ENCODE peak calls at places on chromosome 12, in eight cellular contexts. R, D, X, V, J, U, Q and H are unnamed samples.

GRCh38 chr12:31835276-31835882 is 106.6 kb upstream of the AMN1 start:
- DNase-seq in Q (no peak), R (no peak), V (no peak), X (no peak), J (no peak), U (no peak), D (no peak), H (no peak)

GRCh38 chr12:44405267-44405666 is 470.8 kb downstream of the NELL2 start:
- DNase-seq in V (no peak), J (no peak), R (no peak), Q (no peak), D (no peak), X (no peak), U (no peak), H (no peak)

GRCh38 chr12:59580050-59580449 is 15.8 kb upstream of the SLC16A7 start:
- DNase-seq in X (no peak), U (no peak), D (no peak), Q (no peak), V (no peak), J (no peak), R (no peak), H (no peak)

GRCh38 chr12:76636141-76636692 is 76.6 kb upstream of the OSBPL8 start:
- DNase-seq in J (no peak), V (no peak), X (no peak), D (no peak), R (no peak), Q (peak), U (peak), H (no peak)

GRCh38 chr12:115079760-115080159 is 395.8 kb upstream of the TBX3 start:
- DNase-seq in D (no peak), Q (no peak), R (no peak), J (no peak), V (no peak), U (no peak), X (no peak), H (no peak)

GRCh38 chr12:116610971-116611541 is 51.9 kb downstream of the MAP1LC3B2 start:
- DNase-seq in X (no peak), U (no peak), R (no peak), D (no peak), J (no peak), Q (no peak), V (no peak), H (no peak)

GRCh38 chr12:69502342-69503081 is 32.3 kb downstream of the FRS2 start:
- DNase-seq in X (no peak), U (peak), D (no peak), J (no peak), R (no peak), V (no peak), Q (no peak), H (no peak)

GRCh38 chr12:75807494-75807893 is 224.1 kb downstream of the PHLDA1 start:
- DNase-seq in U (no peak), Q (no peak), R (no peak), D (no peak), J (no peak), X (no peak), V (no peak), H (no peak)

GRCh38 chr12:101414533-101415119 is 7.1 kb upstream of the ARL1 start:
- DNase-seq in U (peak), V (peak), D (no peak), J (no peak), R (no peak), X (no peak), Q (peak), H (no peak)

GRCh38 chr12:52745554-52745953 is 31.6 kb downstream of the KRT76 start:
- DNase-seq in R (no peak), U (no peak), J (no peak), D (no peak), X (no peak), Q (no peak), V (no peak), H (no peak)

GRCh38 chr12:4833511-4833910 is 76.2 kb upstream of the KCNA1 start:
- DNase-seq in R (no peak), V (no peak), Q (no peak), X (no peak), J (no peak), D (no peak), U (no peak), H (no peak)

GRCh38 chr12:109885616-109886015 is 5.3 kb upstream of the GLTP start:
- DNase-seq in X (no peak), U (peak), V (no peak), Q (peak), R (no peak), D (no peak), J (no peak), H (no peak)

GRCh38 chr12:126369487-126370463 is 1304.5 kb downstream of the AACS start:
- DNase-seq in R (no peak), U (peak), D (no peak), Q (no peak), X (no peak), V (peak), J (no peak), H (no peak)

GRCh38 chr12:75585309-75585708 is 73.9 kb upstream of the KRR1 start:
- DNase-seq in V (peak), Q (peak), U (peak), D (no peak), J (no peak), R (no peak), X (no peak), H (no peak)

GRCh38 chr12:55842681-55843429 is at the start of gene MMP19:
- DNase-seq in J (no peak), D (no peak), U (peak), Q (peak), V (peak), R (no peak), X (no peak), H (no peak)

GRCh38 chr12:64733857-64734256 is 25.3 kb downstream of the GNS start:
- DNase-seq in V (no peak), J (no peak), X (no peak), R (no peak), U (no peak), D (no peak), Q (no peak), H (no peak)

GRCh38 chr12:57240926-57241555 is 9.9 kb downstream of the STAC3 start:
- DNase-seq in V (no peak), R (no peak), D (no peak), X (peak), U (no peak), J (no peak), Q (no peak), H (no peak)

GRCh38 chr12:3752096-3752709 is 706 bp downstream of the CRACR2A start:
- DNase-seq in J (peak), D (peak), X (peak), U (peak), R (peak), V (no peak), Q (no peak), H (peak)

GRCh38 chr12:52291267-52291935 is at the start of gene KRT81:
- DNase-seq in U (no peak), J (peak), R (peak), X (no peak), V (no peak), D (no peak), Q (no peak), H (peak)

GRCh38 chr12:32686340-32686739 is 7.2 kb downstream of the DNM1L start:
- DNase-seq in D (no peak), V (no peak), R (no peak), X (no peak), Q (no peak), U (no peak), J (no peak), H (no peak)

GRCh38 chr12:127399451-127399850 is 867.5 kb upstream of the TMEM132C start:
- DNase-seq in V (no peak), U (no peak), D (no peak), J (no peak), Q (no peak), X (no peak), R (no peak), H (no peak)

GRCh38 chr12:46818654-46819053 is 7.1 kb downstream of the SLC38A4 start:
- DNase-seq in Q (no peak), R (no peak), X (no peak), J (no peak), V (no peak), D (no peak), U (no peak), H (no peak)

GRCh38 chr12:122851820-122852219 is 16.6 kb downstream of the HIP1R start:
- DNase-seq in J (no peak), R (no peak), D (peak), V (peak), X (no peak), U (peak), Q (peak), H (no peak)

GRCh38 chr12:110657747-110658146 is 31.2 kb downstream of the HVCN1 start:
- DNase-seq in V (no peak), J (no peak), U (no peak), D (no peak), R (no peak), Q (no peak), X (no peak), H (no peak)

GRCh38 chr12:47930634-47931033 is 25.8 kb upstream of the VDR start:
- DNase-seq in R (no peak), Q (no peak), U (no peak), D (no peak), J (no peak), V (no peak), X (no peak), H (peak)

GRCh38 chr12:45732250-45732649 is 2.7 kb downstream of the ARID2 start:
- DNase-seq in R (no peak), J (no peak), D (no peak), X (no peak), V (no peak), Q (peak), U (peak), H (no peak)

GRCh38 chr12:106046301-106046846 is 92.4 kb downstream of the NUAK1 start:
- DNase-seq in U (no peak), D (no peak), R (no peak), Q (no peak), J (no peak), V (no peak), X (no peak), H (no peak)

DNA sequence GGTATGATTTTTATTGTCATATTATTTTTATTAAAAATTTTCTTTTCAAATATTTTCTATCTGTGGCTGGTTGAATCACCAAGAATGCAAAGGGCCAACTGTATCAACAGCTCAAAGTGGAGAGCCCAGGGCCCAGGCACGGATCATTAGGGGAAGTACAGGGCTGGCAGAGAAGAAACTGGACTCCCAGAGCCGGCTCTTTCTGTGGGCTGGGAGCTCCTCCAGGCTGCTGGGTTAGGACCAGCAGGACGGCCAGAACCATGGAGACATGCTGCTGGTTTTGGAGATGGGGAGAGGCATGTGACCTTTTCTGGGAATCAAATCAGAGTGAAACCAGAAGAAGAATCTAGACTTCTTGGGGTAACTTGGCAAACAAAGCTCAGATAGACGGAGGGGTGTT is 220.5 kb downstream of the CACNA1C start:
- DNase-seq in X (no peak), V (no peak), J (no peak), U (peak), R (no peak), D (peak), Q (peak), H (no peak)
- TF ChIP-seq CTCF in X (no peak), V (peak), J (no peak), U (peak), R (no peak), D (peak), Q (peak), H (peak)

DNA sequence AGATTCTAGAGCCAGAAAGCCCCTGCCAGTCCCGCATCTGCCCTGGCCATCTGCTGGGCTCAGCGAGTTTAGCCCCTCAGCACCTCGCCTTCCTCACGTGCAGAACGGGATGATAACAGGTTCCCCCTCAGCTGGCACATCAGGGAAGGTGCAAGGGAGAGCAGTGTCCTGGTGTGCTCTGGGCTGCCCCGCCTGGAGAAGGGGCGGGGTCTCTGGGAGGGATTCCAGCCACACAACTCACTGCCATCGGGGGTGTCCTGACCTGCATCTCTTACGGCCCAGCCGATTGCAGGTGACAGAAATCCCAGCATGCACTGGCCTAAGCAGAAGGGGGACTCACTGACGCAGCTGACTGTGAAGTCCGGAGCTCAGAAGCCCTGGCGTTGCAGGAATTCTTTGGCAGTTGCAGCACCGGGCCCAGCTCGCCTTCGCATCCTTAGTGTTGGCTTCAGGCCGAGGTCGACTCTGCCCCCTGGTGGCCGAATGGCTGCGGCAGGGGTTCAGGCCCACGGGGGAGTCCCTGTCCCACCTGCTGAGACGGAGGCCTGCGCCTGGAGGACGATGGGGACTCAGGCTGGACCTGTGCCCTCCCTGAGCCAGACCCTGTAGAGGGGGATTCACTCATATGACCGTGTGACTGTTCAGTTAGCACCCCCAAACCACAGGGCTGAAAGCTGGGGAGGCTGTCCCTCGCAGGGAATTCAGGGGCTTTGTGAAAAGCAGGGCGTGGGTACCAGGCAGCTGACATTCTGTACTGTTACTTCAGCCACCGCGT is 178.6 kb downstream of the ADGRD1 start:
- DNase-seq in U (peak), R (peak), Q (peak), D (peak), J (peak), X (peak), V (no peak), H (peak)
- TF ChIP-seq CTCF in U (peak), R (peak), Q (no peak), D (peak), J (no peak), X (peak), V (peak), H (peak)

GRCh38 chr12:68237523-68238070 is 12.0 kb upstream of the IL26 start:
- DNase-seq in Q (peak), D (no peak), X (no peak), J (no peak), V (no peak), U (peak), R (no peak), H (no peak)

GRCh38 chr12:68235576-68235975 is 10.0 kb upstream of the IL26 start:
- DNase-seq in X (no peak), J (no peak), V (no peak), R (no peak), D (no peak), U (no peak), Q (peak), H (no peak)

GRCh38 chr12:68239309-68239708 is 13.7 kb upstream of the IL26 start:
- DNase-seq in J (no peak), V (no peak), X (no peak), U (no peak), R (no peak), Q (no peak), D (no peak), H (no peak)

GRCh38 chr12:68236421-68237059 is 10.9 kb upstream of the IL26 start:
- DNase-seq in V (no peak), U (no peak), X (no peak), D (no peak), R (no peak), J (no peak), Q (no peak), H (no peak)

DNA sequence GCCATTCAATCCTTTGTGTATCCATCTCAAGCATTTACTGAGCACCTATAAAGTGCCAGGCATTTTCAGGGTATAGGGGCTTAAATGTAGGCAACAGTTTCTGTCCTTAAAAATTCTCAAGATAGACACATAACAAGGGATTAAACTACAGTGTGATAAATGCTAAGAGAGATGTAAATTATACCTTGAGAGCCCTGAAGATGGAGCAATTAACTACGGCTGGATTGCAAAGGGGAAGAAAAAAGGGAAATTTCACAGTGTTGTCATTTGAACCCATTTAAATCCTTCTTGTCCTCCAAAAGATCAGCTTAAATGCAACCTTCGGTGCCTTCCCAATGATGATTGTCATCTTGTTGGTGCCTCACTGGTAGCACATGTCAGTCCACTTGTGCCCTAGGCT is 11.5 kb upstream of the IL26 start:
- DNase-seq in J (no peak), U (peak), R (no peak), D (no peak), Q (no peak), V (no peak), X (no peak), H (no peak)
- TF ChIP-seq CTCF in J (no peak), U (no peak), R (no peak), D (no peak), Q (peak), V (no peak), X (no peak), H (no peak)

GRCh38 chr12:7162691-7163114 is 26.8 kb upstream of the PEX5 start:
- DNase-seq in J (peak), X (peak), Q (no peak), U (peak), V (no peak), R (no peak), D (no peak), H (no peak)
- TF ChIP-seq CTCF in J (no peak), X (peak), Q (peak), U (peak), V (peak), R (peak), D (peak), H (peak)

GRCh38 chr12:50507474-50507838 is 2.7 kb downstream of the DIP2B start:
- DNase-seq in J (no peak), U (no peak), Q (no peak), D (no peak), V (no peak), R (no peak), X (no peak), H (no peak)

GRCh38 chr12:50505945-50506344 is 1.2 kb downstream of the DIP2B start:
- DNase-seq in V (no peak), J (no peak), D (peak), U (peak), Q (no peak), X (no peak), R (no peak), H (no peak)

GRCh38 chr12:50507930-50508329 is 3.1 kb downstream of the DIP2B start:
- DNase-seq in V (no peak), Q (no peak), X (no peak), R (no peak), D (no peak), J (no peak), U (no peak), H (no peak)

GRCh38 chr12:50505386-50505827 is 622 bp downstream of the DIP2B start:
- DNase-seq in D (peak), J (no peak), Q (no peak), X (peak), V (no peak), U (peak), R (no peak), H (no peak)

GRCh38 chr12:50506753-50507473 is 2.1 kb downstream of the DIP2B start:
- DNase-seq in V (no peak), X (no peak), J (no peak), R (no peak), U (no peak), Q (no peak), D (no peak), H (no peak)
- TF ChIP-seq CTCF in V (no peak), X (no peak), J (no peak), R (no peak), U (no peak), Q (no peak), D (no peak), H (no peak)

GRCh38 chr12:104730761-104731160 is 227.3 kb downstream of the SLC41A2 start:
- DNase-seq in R (no peak), J (no peak), V (no peak), D (no peak), Q (no peak), U (no peak), X (no peak), H (no peak)

GRCh38 chr12:104734541-104735075 is 223.5 kb downstream of the SLC41A2 start:
- DNase-seq in R (no peak), V (no peak), X (no peak), D (no peak), Q (no peak), U (no peak), J (no peak), H (no peak)

GRCh38 chr12:104735801-104736200 is 222.3 kb downstream of the SLC41A2 start:
- DNase-seq in R (no peak), D (no peak), X (no peak), Q (no peak), V (no peak), U (no peak), J (no peak), H (no peak)

GRCh38 chr12:104736307-104736706 is 221.8 kb downstream of the SLC41A2 start:
- DNase-seq in X (no peak), V (peak), J (no peak), R (no peak), D (no peak), Q (peak), U (peak), H (peak)

GRCh38 chr12:104733717-104734175 is 224.3 kb downstream of the SLC41A2 start:
- DNase-seq in D (no peak), J (no peak), Q (no peak), R (no peak), U (peak), V (no peak), X (peak), H (no peak)
- TF ChIP-seq CTCF in D (peak), J (no peak), Q (peak), R (no peak), U (no peak), V (no peak), X (peak), H (no peak)